ENCODE peak calls at places on chromosome 3, in six cellular contexts. T is germinal center; V is ACHN; C is NCI-H1694 treated with DMSO at 0.1 percent for 48 hours; D is stimulated activated CD8-positive, alpha-beta memory T cell treated with anti-CD3 and anti-CD28 coated beads, Interleukin-4, amount 100 ng/mL, for 4 hours; U is iris pigment epithelial cell. G is an unnamed sample.

GRCh38 chr3:107796786-107797185 is 274.0 kb downstream of the BBX start:
- DNase-seq in T (no peak), V (no peak), C (peak), D (no peak), U (peak), G (no peak)

GRCh38 chr3:139473155-139473771 is 3.1 kb downstream of the RBP2 start:
- DNase-seq in T (no peak), V (no peak), C (no peak), D (no peak), U (no peak), G (no peak)

GRCh38 chr3:149382091-149382467 is 4.6 kb upstream of the TM4SF1 start:
- DNase-seq in T (no peak), V (no peak), C (no peak), D (no peak), U (peak), G (no peak)

GRCh38 chr3:99776516-99777209 is 41.0 kb upstream of the CMSS1 start:
- DNase-seq in T (no peak), V (no peak), C (no peak), D (no peak), U (peak), G (no peak)

GRCh38 chr3:58562498-58562897 is 14.7 kb downstream of the FAM107A start:
- DNase-seq in T (no peak), V (no peak), C (no peak), D (no peak), U (no peak), G (no peak)

GRCh38 chr3:172836390-172836997 is 86.0 kb downstream of the ECT2 start:
- DNase-seq in T (peak), V (peak), C (peak), D (no peak), U (peak), G (peak)

GRCh38 chr3:108388136-108389132 is 92.1 kb downstream of the HHLA2 start:
- DNase-seq in T (no peak), V (no peak), C (no peak), D (no peak), U (peak), G (peak)

GRCh38 chr3:42189071-42189470 is 76.9 kb downstream of the CCK start:
- DNase-seq in T (no peak), V (no peak), C (no peak), D (no peak), U (no peak), G (no peak)

GRCh38 chr3:119147494-119147893 is 1.5 kb downstream of the TEX55 start:
- DNase-seq in T (no peak), V (no peak), C (no peak), D (no peak), U (no peak), G (no peak)

GRCh38 chr3:133479895-133480669 is 80.2 kb downstream of the BFSP2 start:
- DNase-seq in T (peak), V (no peak), C (no peak), D (no peak), U (no peak), G (no peak)

GRCh38 chr3:132034486-132035464 is at the start of gene CPNE4:
- DNase-seq in T (peak), V (peak), C (peak), D (no peak), U (peak), G (peak)

GRCh38 chr3:194773216-194773615 is 87.5 kb downstream of the FAM43A start:
- DNase-seq in T (no peak), V (no peak), C (no peak), D (no peak), U (no peak), G (peak)

GRCh38 chr3:169929830-169930519 is 18.6 kb downstream of the SAMD7 start:
- DNase-seq in T (peak), V (no peak), C (no peak), D (no peak), U (no peak), G (no peak)

GRCh38 chr3:60240558-60240957 is 1010.7 kb downstream of the FHIT start:
- DNase-seq in T (no peak), V (no peak), C (no peak), D (no peak), U (no peak), G (no peak)

GRCh38 chr3:126846316-126846715 is 136.6 kb upstream of the PLXNA1 start:
- DNase-seq in T (no peak), V (no peak), C (no peak), D (no peak), U (peak), G (no peak)

GRCh38 chr3:146969356-146969755 is 364.2 kb upstream of the PLSCR5 start:
- DNase-seq in T (no peak), V (no peak), C (no peak), D (no peak), U (peak), G (no peak)

GRCh38 chr3:23900744-23901143 is 16.0 kb downstream of the NKIRAS1 start:
- DNase-seq in T (no peak), V (no peak), C (no peak), D (no peak), U (peak), G (no peak)

GRCh38 chr3:196991581-196992460 is 23.2 kb upstream of the PIGZ start:
- DNase-seq in T (no peak), V (no peak), C (peak), D (no peak), U (no peak), G (no peak)

GRCh38 chr3:118540826-118541225 is 493.8 kb downstream of the IGSF11 start:
- DNase-seq in T (no peak), V (no peak), C (no peak), D (no peak), U (no peak), G (no peak)

G was measured in stromal cell of bone marrow.